ENCODE peak calls at places on chromosome 9, in eight cellular contexts. H, Q, T, N, V, Y, J and B are unnamed samples.

GRCh38 chr9:131618071-131618479 is 72.8 kb downstream of the PRRT1B start:
- DNase-seq in H (peak), Q (peak), T (no peak), N (no peak), V (peak), Y (no peak), J (no peak), B (no peak)

GRCh38 chr9:95224371-95225015 is 93.0 kb downstream of the FANCC start:
- DNase-seq in H (no peak), Q (no peak), T (no peak), N (peak), V (no peak), Y (no peak), J (no peak), B (no peak)

GRCh38 chr9:89808801-89809200 is 204.0 kb downstream of the GADD45G start:
- DNase-seq in H (no peak), Q (no peak), T (no peak), N (no peak), V (peak), Y (no peak), J (no peak), B (no peak)

GRCh38 chr9:133538851-133539250 is 4.3 kb downstream of the ADAMTSL2 start:
- DNase-seq in H (no peak), Q (no peak), T (no peak), N (no peak), V (no peak), Y (no peak), J (no peak), B (no peak)

GRCh38 chr9:111949919-111950318 is 53.3 kb downstream of the UGCG start:
- DNase-seq in H (no peak), Q (no peak), T (no peak), N (no peak), V (peak), Y (no peak), J (no peak), B (no peak)

GRCh38 chr9:33138768-33139167 is 28.4 kb downstream of the B4GALT1 start:
- DNase-seq in H (no peak), Q (no peak), T (no peak), N (no peak), V (no peak), Y (no peak), J (no peak), B (no peak)

GRCh38 chr9:81459591-81459990 is 229.8 kb downstream of the TLE1 start:
- DNase-seq in H (no peak), Q (no peak), T (no peak), N (no peak), V (no peak), Y (no peak), J (no peak), B (no peak)

GRCh38 chr9:4517274-4517673 is 27.0 kb downstream of the SLC1A1 start:
- DNase-seq in H (no peak), Q (no peak), T (no peak), N (no peak), V (no peak), Y (no peak), J (no peak), B (no peak)

GRCh38 chr9:122219856-122220672 is 8.7 kb downstream of the LHX6 start:
- DNase-seq in H (peak), Q (no peak), T (no peak), N (peak), V (peak), Y (no peak), J (no peak), B (no peak)

GRCh38 chr9:98906273-98907040 is 37.2 kb upstream of the COL15A1 start:
- DNase-seq in H (peak), Q (no peak), T (no peak), N (peak), V (no peak), Y (no peak), J (no peak), B (no peak)

GRCh38 chr9:696332-697090 is 145.0 kb upstream of the DMRT1 start:
- DNase-seq in H (no peak), Q (no peak), T (no peak), N (peak), V (peak), Y (no peak), J (no peak), B (peak)

GRCh38 chr9:22119537-22120167 is 110.5 kb upstream of the CDKN2B start:
- DNase-seq in H (peak), Q (no peak), T (peak), N (peak), V (peak), Y (no peak), J (no peak), B (no peak)

GRCh38 chr9:34398875-34399274 is 22.2 kb upstream of the MYORG start:
- DNase-seq in H (no peak), Q (no peak), T (no peak), N (no peak), V (no peak), Y (no peak), J (no peak), B (no peak)

GRCh38 chr9:121299467-121300282 is 31.7 kb downstream of the GSN start:
- DNase-seq in H (peak), Q (no peak), T (no peak), N (no peak), V (peak), Y (no peak), J (no peak), B (no peak)

GRCh38 chr9:129654641-129655040 is 10.8 kb upstream of the PRRX2 start:
- DNase-seq in H (no peak), Q (no peak), T (no peak), N (no peak), V (no peak), Y (no peak), J (no peak), B (no peak)

GRCh38 chr9:93899609-93900435 is 55.3 kb downstream of the BARX1 start:
- DNase-seq in H (no peak), Q (no peak), T (no peak), N (no peak), V (no peak), Y (no peak), J (no peak), B (no peak)

GRCh38 chr9:106287108-106287631 is 575.8 kb upstream of the ZNF462 start:
- DNase-seq in H (no peak), Q (peak), T (no peak), N (peak), V (no peak), Y (no peak), J (no peak), B (no peak)

GRCh38 chr9:121510766-121511555 is 11.3 kb upstream of the GGTA1 start:
- DNase-seq in H (no peak), Q (no peak), T (no peak), N (no peak), V (peak), Y (no peak), J (no peak), B (no peak)

GRCh38 chr9:99925542-99925941 is 19.1 kb downstream of the STX17 start:
- DNase-seq in H (peak), Q (no peak), T (no peak), N (no peak), V (no peak), Y (no peak), J (no peak), B (no peak)

GRCh38 chr9:77848428-77848827 is 183.2 kb downstream of the GNAQ start:
- DNase-seq in H (no peak), Q (no peak), T (no peak), N (no peak), V (no peak), Y (no peak), J (no peak), B (no peak)

GRCh38 chr9:74960548-74960947 is 7.8 kb upstream of the C9orf40 start:
- DNase-seq in H (peak), Q (no peak), T (no peak), N (peak), V (no peak), Y (no peak), J (no peak), B (no peak)

GRCh38 chr9:77897292-77897691 is 134.3 kb downstream of the GNAQ start:
- DNase-seq in H (peak), Q (peak), T (no peak), N (peak), V (peak), Y (no peak), J (no peak), B (no peak)

GRCh38 chr9:114174876-114175771 is 19.8 kb downstream of the COL27A1 start:
- DNase-seq in H (no peak), Q (no peak), T (no peak), N (peak), V (peak), Y (no peak), J (no peak), B (peak)

GRCh38 chr9:128683340-128684064 is 5.5 kb upstream of the SET start:
- DNase-seq in H (no peak), Q (no peak), T (no peak), N (peak), V (peak), Y (peak), J (no peak), B (no peak)

GRCh38 chr9:129879103-129879699 is 43.9 kb downstream of the USP20 start:
- DNase-seq in H (peak), Q (no peak), T (no peak), N (no peak), V (no peak), Y (no peak), J (no peak), B (no peak)

GRCh38 chr9:91395553-91396470 is 27.8 kb downstream of the NFIL3 start:
- DNase-seq in H (no peak), Q (no peak), T (no peak), N (peak), V (peak), Y (peak), J (no peak), B (peak)

GRCh38 chr9:82170871-82171270 is 182.3 kb downstream of the SPATA31D1 start:
- DNase-seq in H (no peak), Q (no peak), T (no peak), N (peak), V (no peak), Y (no peak), J (no peak), B (no peak)

GRCh38 chr9:101457003-101457402 is 21.4 kb upstream of the ALDOB start:
- DNase-seq in H (no peak), Q (no peak), T (no peak), N (no peak), V (no peak), Y (no peak), J (no peak), B (no peak)

GRCh38 chr9:69936427-69936826 is 107.2 kb upstream of the MAMDC2 start:
- DNase-seq in H (peak), Q (no peak), T (no peak), N (peak), V (no peak), Y (no peak), J (no peak), B (no peak)

GRCh38 chr9:78031271-78031825 is at the start of gene GNAQ:
- DNase-seq in H (peak), Q (no peak), T (no peak), N (peak), V (peak), Y (peak), J (no peak), B (no peak)

GRCh38 chr9:121303456-121304451 is 35.8 kb downstream of the GSN start:
- DNase-seq in H (no peak), Q (no peak), T (no peak), N (no peak), V (no peak), Y (no peak), J (no peak), B (no peak)

GRCh38 chr9:33320568-33321261 is 30.4 kb downstream of the NFX1 start:
- DNase-seq in H (no peak), Q (no peak), T (no peak), N (peak), V (peak), Y (no peak), J (no peak), B (peak)

GRCh38 chr9:93501406-93501805 is 48.0 kb upstream of the FAM120AOS start:
- DNase-seq in H (peak), Q (no peak), T (no peak), N (peak), V (peak), Y (no peak), J (no peak), B (no peak)

GRCh38 chr9:91162311-91162710 is 199.4 kb downstream of the AUH start:
- DNase-seq in H (no peak), Q (no peak), T (no peak), N (peak), V (peak), Y (peak), J (no peak), B (no peak)

GRCh38 chr9:111356567-111357244 is 26.7 kb upstream of the OR2K2 start:
- DNase-seq in H (no peak), Q (no peak), T (no peak), N (peak), V (peak), Y (no peak), J (no peak), B (peak)

GRCh38 chr9:123637596-123637939 is 281.6 kb downstream of the CRB2 start:
- DNase-seq in H (no peak), Q (no peak), T (no peak), N (peak), V (peak), Y (no peak), J (no peak), B (no peak)

GRCh38 chr9:79796411-79796810 is 224.6 kb downstream of the TLE4 start:
- DNase-seq in H (no peak), Q (no peak), T (no peak), N (no peak), V (no peak), Y (no peak), J (no peak), B (no peak)

GRCh38 chr9:124353811-124354274 is 61.4 kb downstream of the PSMB7 start:
- DNase-seq in H (no peak), Q (no peak), T (no peak), N (peak), V (peak), Y (no peak), J (no peak), B (no peak)

GRCh38 chr9:78663367-78663766 is 366.4 kb downstream of the PSAT1 start:
- DNase-seq in H (no peak), Q (no peak), T (no peak), N (no peak), V (no peak), Y (no peak), J (no peak), B (no peak)

GRCh38 chr9:111900934-111901612 is 4.5 kb downstream of the UGCG start:
- DNase-seq in H (peak), Q (no peak), T (no peak), N (peak), V (no peak), Y (no peak), J (no peak), B (no peak)